ENCODE peak calls at places on chromosomes 12 and 14, in four cellular contexts. F is fibroblast of lung, Y is IMR-90, S is DND-41. G is an unnamed sample.

GRCh38 chr12:126268222-126268621 is 1203.0 kb downstream of the AACS start:
- DNase-seq in F (no peak), Y (no peak), S (no peak), G (no peak)

GRCh38 chr14:70655110-70655826 is 13.6 kb downstream of the TTC9 start:
- DNase-seq in F (no peak), Y (no peak), S (peak), G (peak)

GRCh38 chr14:51780006-51780692 is 80.3 kb upstream of the GNG2 start:
- DNase-seq in F (peak), Y (peak), S (peak), G (peak)

GRCh38 chr14:93032301-93032929 is 83.3 kb downstream of the ITPK1 start:
- DNase-seq in F (no peak), Y (no peak), S (no peak), G (peak)

GRCh38 chr12:26767865-26768264 is 65.1 kb downstream of the ITPR2 start:
- DNase-seq in F (no peak), Y (no peak), S (no peak), G (no peak)

GRCh38 chr14:58865520-58866281 is 227.9 kb downstream of the DACT1 start:
- DNase-seq in F (peak), Y (peak), S (no peak), G (no peak)

GRCh38 chr14:36520601-36521525 is 831 bp upstream of the NKX2-1 start:
- DNase-seq in F (peak), Y (peak), S (no peak), G (peak)

GRCh38 chr14:95248422-95248821 is 71.3 kb downstream of the CLMN start:
- DNase-seq in F (no peak), Y (no peak), S (no peak), G (no peak)

GRCh38 chr12:84757978-84758377 is 154.6 kb downstream of the SLC6A15 start:
- DNase-seq in F (peak), Y (peak), S (no peak), G (no peak)

GRCh38 chr12:67590122-67590795 is 58.3 kb upstream of the DYRK2 start:
- DNase-seq in F (no peak), Y (no peak), S (peak), G (no peak)

GRCh38 chr12:2668816-2669215 is 126.0 kb upstream of the FKBP4 start:
- DNase-seq in F (no peak), Y (no peak), S (no peak), G (peak)

GRCh38 chr12:121637231-121637914 is 11.0 kb downstream of the ORAI1 start:
- DNase-seq in F (no peak), Y (no peak), S (peak), G (peak)

GRCh38 chr12:115872919-115873357 is 404.6 kb downstream of the MED13L start:
- DNase-seq in F (no peak), Y (no peak), S (no peak), G (no peak)

GRCh38 chr14:21092147-21093011 is 6.1 kb downstream of the ZNF219 start:
- DNase-seq in F (peak), Y (peak), S (peak), G (peak)

GRCh38 chr12:132275110-132275531 is 54.3 kb downstream of the GALNT9 start:
- DNase-seq in F (peak), Y (peak), S (no peak), G (peak)

GRCh38 chr12:129696952-129697351 is 206.9 kb downstream of the TMEM132D start:
- DNase-seq in F (no peak), Y (no peak), S (no peak), G (no peak)

GRCh38 chr12:58009355-58009754 is 68.0 kb downstream of the ATP23 start:
- DNase-seq in F (no peak), Y (no peak), S (no peak), G (no peak)

GRCh38 chr14:102592969-102593840 is 756 bp downstream of the RCOR1 start:
- DNase-seq in F (no peak), Y (peak), S (peak), G (peak)
- TF ChIP-seq CTCF in F (peak), Y (peak), S (peak), G (peak)

DNA sequence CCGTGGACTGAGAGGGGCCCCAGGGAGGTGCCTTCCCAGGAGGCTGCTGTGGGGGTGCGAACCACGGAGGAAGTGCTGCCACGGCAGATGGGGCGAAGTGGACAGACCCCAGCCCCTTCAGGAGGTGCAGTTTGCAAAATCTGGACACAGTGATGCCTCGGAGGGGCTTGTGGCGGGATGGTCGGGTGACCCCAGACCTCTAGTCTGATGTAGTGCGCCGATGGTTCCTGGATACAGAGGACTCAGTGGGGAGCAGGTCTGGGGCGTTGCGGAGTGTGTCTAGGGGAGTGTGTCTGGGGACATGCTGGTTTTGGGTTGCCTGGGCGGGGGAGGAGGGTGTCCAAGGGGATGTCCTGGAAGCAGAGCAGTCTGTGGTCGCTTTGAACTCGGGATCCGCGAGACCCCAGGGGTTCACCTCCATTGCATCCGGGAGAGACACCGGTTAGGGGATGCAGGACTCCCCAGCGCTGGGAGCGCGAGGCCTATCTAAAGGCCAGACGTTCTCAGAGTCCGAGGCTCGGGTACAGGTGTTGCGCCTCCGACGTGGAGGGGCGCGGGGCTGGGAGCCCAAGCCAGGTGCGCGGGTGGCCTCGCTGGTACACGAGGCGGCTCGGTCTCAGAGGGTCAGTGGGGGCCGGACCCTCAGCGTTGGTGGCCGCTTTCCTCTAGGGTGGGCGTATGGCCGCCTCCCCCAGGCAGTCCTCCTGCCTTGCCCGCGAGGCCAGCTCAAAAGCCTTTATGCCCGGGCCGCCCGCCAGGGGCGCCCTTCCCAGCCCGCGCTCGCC is 73.3 kb downstream of the DIO3 start:
- DNase-seq in F (no peak), Y (no peak), S (no peak), G (no peak)
- TF ChIP-seq CTCF in F (no peak), Y (no peak), S (no peak), G (no peak)

GRCh38 chr14:91315844-91316267 is 71.4 kb upstream of the GPR68 start:
- DNase-seq in F (no peak), Y (no peak), S (peak), G (no peak)
- TF ChIP-seq CTCF in F (no peak), Y (no peak), S (peak), G (no peak)

DNA sequence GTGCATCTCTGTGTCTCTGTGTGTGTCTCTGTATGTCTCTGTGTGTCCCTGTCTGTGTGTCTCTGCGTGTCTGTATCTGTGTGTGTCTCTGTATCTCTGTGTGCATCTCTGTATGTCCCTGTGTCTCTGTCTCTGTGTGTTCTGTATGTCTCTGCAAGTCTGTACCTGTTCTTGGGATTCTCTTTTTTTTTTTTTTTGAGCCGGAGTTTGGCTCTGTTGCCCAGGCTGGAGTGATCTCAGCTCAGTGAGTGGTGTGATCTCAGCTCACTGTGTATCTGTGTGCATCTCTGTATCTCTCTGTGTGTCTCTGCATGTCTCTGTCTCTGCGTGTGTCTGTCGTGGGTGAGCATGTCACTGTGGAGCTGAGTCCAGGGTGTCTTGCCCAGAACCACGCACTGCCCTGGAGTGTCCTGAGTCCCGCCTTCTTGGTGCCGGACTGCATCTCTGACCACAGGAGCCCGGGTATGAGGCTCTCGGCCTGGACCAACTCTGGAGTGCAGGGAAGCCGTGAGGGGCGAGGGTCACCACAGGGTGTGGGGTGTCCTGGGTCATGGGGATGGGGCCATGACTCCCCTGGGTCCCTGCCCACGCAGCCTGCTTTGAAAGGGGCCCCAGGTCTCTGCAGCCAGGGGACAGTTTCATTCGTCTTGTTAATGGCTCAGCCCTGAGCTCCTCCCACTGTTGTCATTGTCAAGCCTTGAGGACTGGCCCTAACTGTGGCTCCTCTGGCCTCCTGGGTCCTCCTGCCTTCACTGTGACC is 11.8 kb downstream of the MYL2 start:
- DNase-seq in F (no peak), Y (no peak), S (no peak), G (no peak)
- TF ChIP-seq CTCF in F (no peak), Y (no peak), S (no peak), G (no peak)

GRCh38 chr12:123073962-123074801 is 76.7 kb downstream of the PITPNM2 start:
- DNase-seq in F (no peak), Y (no peak), S (no peak), G (no peak)

GRCh38 chr12:123075092-123075491 is 75.8 kb downstream of the PITPNM2 start:
- DNase-seq in F (no peak), Y (no peak), S (no peak), G (peak)

GRCh38 chr12:123077298-123078113 is 73.4 kb downstream of the PITPNM2 start:
- DNase-seq in F (no peak), Y (no peak), S (no peak), G (no peak)

GRCh38 chr12:123076604-123077297 is 74.1 kb downstream of the PITPNM2 start:
- DNase-seq in F (no peak), Y (no peak), S (no peak), G (peak)

DNA sequence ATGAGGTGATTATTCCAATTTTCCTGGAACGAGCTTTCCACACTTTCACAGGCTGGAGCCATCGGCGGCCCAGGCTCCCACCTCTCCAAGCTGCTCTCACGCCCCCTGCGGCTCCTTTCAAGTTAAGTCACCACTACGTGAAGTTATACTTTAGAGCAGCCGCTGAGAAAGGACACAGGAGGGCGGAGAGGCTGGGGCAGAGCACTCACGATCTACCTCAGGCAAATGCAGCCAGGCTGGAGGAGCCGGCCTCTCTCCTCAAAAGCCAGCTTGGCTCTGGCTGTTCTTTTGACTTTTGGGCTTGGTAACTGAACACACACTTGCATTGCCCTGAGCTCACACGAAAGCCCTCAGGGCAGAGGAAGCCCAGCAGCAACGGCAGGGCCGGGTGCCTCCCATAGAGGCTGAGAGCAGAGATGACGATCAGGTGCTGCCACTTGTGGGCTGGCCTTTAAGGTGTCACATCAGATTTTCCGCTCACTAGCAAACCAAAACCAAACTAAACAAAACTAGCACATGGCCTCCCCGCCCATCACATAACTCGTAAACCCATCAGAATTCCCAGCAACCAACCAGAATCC is 75.2 kb downstream of the PITPNM2 start:
- DNase-seq in F (no peak), Y (no peak), S (peak), G (no peak)
- TF ChIP-seq CTCF in F (no peak), Y (no peak), S (no peak), G (no peak)

GRCh38 chr12:21065845-21066244 is 65.1 kb upstream of the SLCO1B1 start:
- DNase-seq in F (no peak), Y (no peak), S (no peak), G (no peak)
- TF ChIP-seq CTCF in F (no peak), Y (no peak), S (peak), G (peak)

GRCh38 chr12:7369274-7369729 is 65.4 kb downstream of the ACSM4 start:
- DNase-seq in F (no peak), Y (no peak), S (no peak), G (no peak)

GRCh38 chr12:7375145-7375543 is 68.8 kb downstream of the CD163L1 start:
- DNase-seq in F (no peak), Y (no peak), S (no peak), G (no peak)

GRCh38 chr12:7376196-7376595 is 67.8 kb downstream of the CD163L1 start:
- DNase-seq in F (peak), Y (peak), S (no peak), G (peak)

GRCh38 chr12:7373226-7373625 is 69.4 kb downstream of the ACSM4 start:
- DNase-seq in F (no peak), Y (no peak), S (no peak), G (no peak)

GRCh38 chr12:7374423-7375144 is 69.4 kb downstream of the CD163L1 start:
- DNase-seq in F (peak), Y (peak), S (peak), G (peak)
- TF ChIP-seq CTCF in F (peak), Y (peak), S (peak), G (peak)

DNA sequence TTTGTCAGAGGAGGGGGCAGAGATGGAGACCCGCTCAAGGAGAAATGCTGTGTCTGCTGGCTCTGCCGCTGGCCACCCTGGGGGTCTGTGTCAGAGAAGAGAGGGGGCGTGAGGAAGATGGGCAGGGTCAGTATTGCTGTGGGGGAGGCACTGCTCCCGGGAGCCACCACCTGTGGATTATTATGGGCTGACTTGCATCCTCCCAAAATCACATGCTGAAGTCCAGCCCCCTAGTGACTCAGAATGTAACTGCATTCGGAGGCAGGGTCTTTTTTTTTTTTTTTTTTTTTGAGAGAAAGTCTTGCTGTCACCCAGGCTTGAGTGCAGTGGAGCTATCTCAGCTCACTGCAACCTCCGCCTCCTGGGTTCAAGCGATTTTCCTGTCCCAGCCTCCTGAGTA is 12.3 kb downstream of the ABCD4 start:
- DNase-seq in F (peak), Y (peak), S (peak), G (peak)
- TF ChIP-seq CTCF in F (peak), Y (peak), S (peak), G (peak)

GRCh38 chr12:47775100-47775911 is 2.3 kb downstream of the SLC48A1 start:
- DNase-seq in F (peak), Y (no peak), S (peak), G (peak)
- TF ChIP-seq CTCF in F (no peak), Y (no peak), S (no peak), G (no peak)